ENCODE peak calls at places on chromosomes 6 and 20, in nine cellular contexts. One of them, this sample, is unnamed.

GRCh38 chr20:62351469-62352401 is 15.4 kb downstream of the LAMA5 start:
- DNase-seq in hypothalamus: no peak
- DNase-seq in mucosa of gallbladder: no peak
- DNase-seq in astrocyte of the spinal cord: no peak
- DNase-seq in stimulated activated CD4-positive, alpha-beta T cell treated with anti-CD3 and anti-CD28 coated beads, TNF-alpha, amount 100 ng/mL, for 4 hours: no peak
- DNase-seq in stimulated activated CD8-positive, alpha-beta memory T cell treated with anti-CD3 and anti-CD28 coated beads, Interleukin-15, amount 100 ng/mL, for 1 hour: no peak
- DNase-seq in mesothelial cell of epicardium: no peak
- DNase-seq in NCI-H1694 treated with DMSO at 0.1 percent for 48 hours: no peak
- DNase-seq in stimulated activated naive CD8-positive, alpha-beta T cell treated with anti-CD3 and anti-CD28 coated beads, Interleukin-15, Interleukin-2, amounts not matched to agents 100 U/mL and 50 U/mL, for 24 hours: no peak
- DNase-seq in this sample: peak

GRCh38 chr6:38799529-38800184 is 84.5 kb downstream of the DNAH8 start:
- DNase-seq in hypothalamus: no peak
- DNase-seq in mucosa of gallbladder: no peak
- DNase-seq in astrocyte of the spinal cord: no peak
- DNase-seq in stimulated activated CD4-positive, alpha-beta T cell treated with anti-CD3 and anti-CD28 coated beads, TNF-alpha, amount 100 ng/mL, for 4 hours: no peak
- DNase-seq in stimulated activated CD8-positive, alpha-beta memory T cell treated with anti-CD3 and anti-CD28 coated beads, Interleukin-15, amount 100 ng/mL, for 1 hour: no peak
- DNase-seq in mesothelial cell of epicardium: no peak
- DNase-seq in NCI-H1694 treated with DMSO at 0.1 percent for 48 hours: no peak
- DNase-seq in stimulated activated naive CD8-positive, alpha-beta T cell treated with anti-CD3 and anti-CD28 coated beads, Interleukin-15, Interleukin-2, amounts not matched to agents 100 U/mL and 50 U/mL, for 24 hours: no peak
- DNase-seq in this sample: no peak

GRCh38 chr20:37945034-37945660 is 42.2 kb downstream of the VSTM2L start:
- DNase-seq in hypothalamus: no peak
- DNase-seq in mucosa of gallbladder: no peak
- DNase-seq in astrocyte of the spinal cord: no peak
- DNase-seq in stimulated activated CD4-positive, alpha-beta T cell treated with anti-CD3 and anti-CD28 coated beads, TNF-alpha, amount 100 ng/mL, for 4 hours: no peak
- DNase-seq in stimulated activated CD8-positive, alpha-beta memory T cell treated with anti-CD3 and anti-CD28 coated beads, Interleukin-15, amount 100 ng/mL, for 1 hour: no peak
- DNase-seq in mesothelial cell of epicardium: no peak
- DNase-seq in NCI-H1694 treated with DMSO at 0.1 percent for 48 hours: no peak
- DNase-seq in stimulated activated naive CD8-positive, alpha-beta T cell treated with anti-CD3 and anti-CD28 coated beads, Interleukin-15, Interleukin-2, amounts not matched to agents 100 U/mL and 50 U/mL, for 24 hours: no peak
- DNase-seq in this sample: no peak

GRCh38 chr6:163565140-163565539 is 150.6 kb downstream of the QKI start:
- DNase-seq in hypothalamus: no peak
- DNase-seq in mucosa of gallbladder: no peak
- DNase-seq in astrocyte of the spinal cord: peak
- DNase-seq in stimulated activated CD4-positive, alpha-beta T cell treated with anti-CD3 and anti-CD28 coated beads, TNF-alpha, amount 100 ng/mL, for 4 hours: no peak
- DNase-seq in stimulated activated CD8-positive, alpha-beta memory T cell treated with anti-CD3 and anti-CD28 coated beads, Interleukin-15, amount 100 ng/mL, for 1 hour: no peak
- DNase-seq in mesothelial cell of epicardium: no peak
- DNase-seq in NCI-H1694 treated with DMSO at 0.1 percent for 48 hours: no peak
- DNase-seq in stimulated activated naive CD8-positive, alpha-beta T cell treated with anti-CD3 and anti-CD28 coated beads, Interleukin-15, Interleukin-2, amounts not matched to agents 100 U/mL and 50 U/mL, for 24 hours: no peak
- DNase-seq in this sample: no peak

GRCh38 chr6:42387336-42387735 is 64.4 kb downstream of the TRERF1 start:
- DNase-seq in hypothalamus: no peak
- DNase-seq in mucosa of gallbladder: no peak
- DNase-seq in astrocyte of the spinal cord: no peak
- DNase-seq in stimulated activated CD4-positive, alpha-beta T cell treated with anti-CD3 and anti-CD28 coated beads, TNF-alpha, amount 100 ng/mL, for 4 hours: no peak
- DNase-seq in stimulated activated CD8-positive, alpha-beta memory T cell treated with anti-CD3 and anti-CD28 coated beads, Interleukin-15, amount 100 ng/mL, for 1 hour: no peak
- DNase-seq in mesothelial cell of epicardium: no peak
- DNase-seq in NCI-H1694 treated with DMSO at 0.1 percent for 48 hours: no peak
- DNase-seq in stimulated activated naive CD8-positive, alpha-beta T cell treated with anti-CD3 and anti-CD28 coated beads, Interleukin-15, Interleukin-2, amounts not matched to agents 100 U/mL and 50 U/mL, for 24 hours: no peak
- DNase-seq in this sample: no peak

GRCh38 chr6:75217203-75217602 is 11.3 kb upstream of the COL12A1 start:
- DNase-seq in hypothalamus: no peak
- DNase-seq in mucosa of gallbladder: no peak
- DNase-seq in astrocyte of the spinal cord: peak
- DNase-seq in stimulated activated CD4-positive, alpha-beta T cell treated with anti-CD3 and anti-CD28 coated beads, TNF-alpha, amount 100 ng/mL, for 4 hours: no peak
- DNase-seq in stimulated activated CD8-positive, alpha-beta memory T cell treated with anti-CD3 and anti-CD28 coated beads, Interleukin-15, amount 100 ng/mL, for 1 hour: no peak
- DNase-seq in mesothelial cell of epicardium: no peak
- DNase-seq in NCI-H1694 treated with DMSO at 0.1 percent for 48 hours: no peak
- DNase-seq in stimulated activated naive CD8-positive, alpha-beta T cell treated with anti-CD3 and anti-CD28 coated beads, Interleukin-15, Interleukin-2, amounts not matched to agents 100 U/mL and 50 U/mL, for 24 hours: no peak
- DNase-seq in this sample: no peak

GRCh38 chr6:148573922-148574321 is 172.9 kb upstream of the UST start:
- DNase-seq in hypothalamus: no peak
- DNase-seq in mucosa of gallbladder: no peak
- DNase-seq in astrocyte of the spinal cord: no peak
- DNase-seq in stimulated activated CD4-positive, alpha-beta T cell treated with anti-CD3 and anti-CD28 coated beads, TNF-alpha, amount 100 ng/mL, for 4 hours: no peak
- DNase-seq in stimulated activated CD8-positive, alpha-beta memory T cell treated with anti-CD3 and anti-CD28 coated beads, Interleukin-15, amount 100 ng/mL, for 1 hour: no peak
- DNase-seq in mesothelial cell of epicardium: no peak
- DNase-seq in NCI-H1694 treated with DMSO at 0.1 percent for 48 hours: no peak
- DNase-seq in stimulated activated naive CD8-positive, alpha-beta T cell treated with anti-CD3 and anti-CD28 coated beads, Interleukin-15, Interleukin-2, amounts not matched to agents 100 U/mL and 50 U/mL, for 24 hours: no peak
- DNase-seq in this sample: no peak

GRCh38 chr6:170087946-170088348 is 202.9 kb downstream of the DLL1 start:
- DNase-seq in hypothalamus: no peak
- DNase-seq in mucosa of gallbladder: no peak
- DNase-seq in astrocyte of the spinal cord: no peak
- DNase-seq in stimulated activated CD4-positive, alpha-beta T cell treated with anti-CD3 and anti-CD28 coated beads, TNF-alpha, amount 100 ng/mL, for 4 hours: no peak
- DNase-seq in stimulated activated CD8-positive, alpha-beta memory T cell treated with anti-CD3 and anti-CD28 coated beads, Interleukin-15, amount 100 ng/mL, for 1 hour: no peak
- DNase-seq in mesothelial cell of epicardium: peak
- DNase-seq in NCI-H1694 treated with DMSO at 0.1 percent for 48 hours: no peak
- DNase-seq in stimulated activated naive CD8-positive, alpha-beta T cell treated with anti-CD3 and anti-CD28 coated beads, Interleukin-15, Interleukin-2, amounts not matched to agents 100 U/mL and 50 U/mL, for 24 hours: peak
- DNase-seq in this sample: peak

GRCh38 chr6:47362857-47363461 is 53.3 kb upstream of the TNFRSF21 start:
- DNase-seq in hypothalamus: no peak
- DNase-seq in mucosa of gallbladder: peak
- DNase-seq in astrocyte of the spinal cord: no peak
- DNase-seq in stimulated activated CD4-positive, alpha-beta T cell treated with anti-CD3 and anti-CD28 coated beads, TNF-alpha, amount 100 ng/mL, for 4 hours: no peak
- DNase-seq in stimulated activated CD8-positive, alpha-beta memory T cell treated with anti-CD3 and anti-CD28 coated beads, Interleukin-15, amount 100 ng/mL, for 1 hour: no peak
- DNase-seq in mesothelial cell of epicardium: no peak
- DNase-seq in NCI-H1694 treated with DMSO at 0.1 percent for 48 hours: no peak
- DNase-seq in stimulated activated naive CD8-positive, alpha-beta T cell treated with anti-CD3 and anti-CD28 coated beads, Interleukin-15, Interleukin-2, amounts not matched to agents 100 U/mL and 50 U/mL, for 24 hours: no peak
- DNase-seq in this sample: no peak

GRCh38 chr6:131948221-131948661 is 2.9 kb downstream of the CCN2 start:
- DNase-seq in hypothalamus: no peak
- DNase-seq in mucosa of gallbladder: no peak
- DNase-seq in astrocyte of the spinal cord: peak
- DNase-seq in stimulated activated CD4-positive, alpha-beta T cell treated with anti-CD3 and anti-CD28 coated beads, TNF-alpha, amount 100 ng/mL, for 4 hours: no peak
- DNase-seq in stimulated activated CD8-positive, alpha-beta memory T cell treated with anti-CD3 and anti-CD28 coated beads, Interleukin-15, amount 100 ng/mL, for 1 hour: no peak
- DNase-seq in mesothelial cell of epicardium: no peak
- DNase-seq in NCI-H1694 treated with DMSO at 0.1 percent for 48 hours: no peak
- DNase-seq in stimulated activated naive CD8-positive, alpha-beta T cell treated with anti-CD3 and anti-CD28 coated beads, Interleukin-15, Interleukin-2, amounts not matched to agents 100 U/mL and 50 U/mL, for 24 hours: no peak
- DNase-seq in this sample: no peak

GRCh38 chr6:158910484-158911075 is 89.4 kb downstream of the RSPH3 start:
- DNase-seq in hypothalamus: no peak
- DNase-seq in mucosa of gallbladder: peak
- DNase-seq in astrocyte of the spinal cord: peak
- DNase-seq in stimulated activated CD4-positive, alpha-beta T cell treated with anti-CD3 and anti-CD28 coated beads, TNF-alpha, amount 100 ng/mL, for 4 hours: no peak
- DNase-seq in stimulated activated CD8-positive, alpha-beta memory T cell treated with anti-CD3 and anti-CD28 coated beads, Interleukin-15, amount 100 ng/mL, for 1 hour: no peak
- DNase-seq in mesothelial cell of epicardium: peak
- DNase-seq in NCI-H1694 treated with DMSO at 0.1 percent for 48 hours: no peak
- DNase-seq in stimulated activated naive CD8-positive, alpha-beta T cell treated with anti-CD3 and anti-CD28 coated beads, Interleukin-15, Interleukin-2, amounts not matched to agents 100 U/mL and 50 U/mL, for 24 hours: no peak
- DNase-seq in this sample: no peak

GRCh38 chr6:8659404-8660189 is 224.3 kb upstream of the SLC35B3 start:
- DNase-seq in hypothalamus: no peak
- DNase-seq in mucosa of gallbladder: no peak
- DNase-seq in astrocyte of the spinal cord: no peak
- DNase-seq in stimulated activated CD4-positive, alpha-beta T cell treated with anti-CD3 and anti-CD28 coated beads, TNF-alpha, amount 100 ng/mL, for 4 hours: no peak
- DNase-seq in stimulated activated CD8-positive, alpha-beta memory T cell treated with anti-CD3 and anti-CD28 coated beads, Interleukin-15, amount 100 ng/mL, for 1 hour: no peak
- DNase-seq in mesothelial cell of epicardium: no peak
- DNase-seq in NCI-H1694 treated with DMSO at 0.1 percent for 48 hours: no peak
- DNase-seq in stimulated activated naive CD8-positive, alpha-beta T cell treated with anti-CD3 and anti-CD28 coated beads, Interleukin-15, Interleukin-2, amounts not matched to agents 100 U/mL and 50 U/mL, for 24 hours: no peak
- DNase-seq in this sample: no peak

GRCh38 chr6:107712523-107713213 is 111.4 kb downstream of the SCML4 start:
- DNase-seq in hypothalamus: no peak
- DNase-seq in mucosa of gallbladder: no peak
- DNase-seq in astrocyte of the spinal cord: peak
- DNase-seq in stimulated activated CD4-positive, alpha-beta T cell treated with anti-CD3 and anti-CD28 coated beads, TNF-alpha, amount 100 ng/mL, for 4 hours: no peak
- DNase-seq in stimulated activated CD8-positive, alpha-beta memory T cell treated with anti-CD3 and anti-CD28 coated beads, Interleukin-15, amount 100 ng/mL, for 1 hour: no peak
- DNase-seq in mesothelial cell of epicardium: no peak
- DNase-seq in NCI-H1694 treated with DMSO at 0.1 percent for 48 hours: no peak
- DNase-seq in stimulated activated naive CD8-positive, alpha-beta T cell treated with anti-CD3 and anti-CD28 coated beads, Interleukin-15, Interleukin-2, amounts not matched to agents 100 U/mL and 50 U/mL, for 24 hours: no peak
- DNase-seq in this sample: no peak

GRCh38 chr6:13455604-13456003 is 31.8 kb downstream of the GFOD1 start:
- DNase-seq in hypothalamus: peak
- DNase-seq in mucosa of gallbladder: no peak
- DNase-seq in astrocyte of the spinal cord: no peak
- DNase-seq in stimulated activated CD4-positive, alpha-beta T cell treated with anti-CD3 and anti-CD28 coated beads, TNF-alpha, amount 100 ng/mL, for 4 hours: no peak
- DNase-seq in stimulated activated CD8-positive, alpha-beta memory T cell treated with anti-CD3 and anti-CD28 coated beads, Interleukin-15, amount 100 ng/mL, for 1 hour: no peak
- DNase-seq in mesothelial cell of epicardium: no peak
- DNase-seq in NCI-H1694 treated with DMSO at 0.1 percent for 48 hours: no peak
- DNase-seq in stimulated activated naive CD8-positive, alpha-beta T cell treated with anti-CD3 and anti-CD28 coated beads, Interleukin-15, Interleukin-2, amounts not matched to agents 100 U/mL and 50 U/mL, for 24 hours: peak
- DNase-seq in this sample: no peak

GRCh38 chr20:44704551-44704971 is 10.6 kb upstream of the CCN5 start:
- DNase-seq in hypothalamus: no peak
- DNase-seq in mucosa of gallbladder: no peak
- DNase-seq in astrocyte of the spinal cord: peak
- DNase-seq in stimulated activated CD4-positive, alpha-beta T cell treated with anti-CD3 and anti-CD28 coated beads, TNF-alpha, amount 100 ng/mL, for 4 hours: no peak
- DNase-seq in stimulated activated CD8-positive, alpha-beta memory T cell treated with anti-CD3 and anti-CD28 coated beads, Interleukin-15, amount 100 ng/mL, for 1 hour: no peak
- DNase-seq in mesothelial cell of epicardium: no peak
- DNase-seq in NCI-H1694 treated with DMSO at 0.1 percent for 48 hours: no peak
- DNase-seq in stimulated activated naive CD8-positive, alpha-beta T cell treated with anti-CD3 and anti-CD28 coated beads, Interleukin-15, Interleukin-2, amounts not matched to agents 100 U/mL and 50 U/mL, for 24 hours: no peak
- DNase-seq in this sample: peak

GRCh38 chr6:151389640-151390275 is 1.6 kb downstream of the ZBTB2 start:
- DNase-seq in hypothalamus: peak
- DNase-seq in mucosa of gallbladder: peak
- DNase-seq in astrocyte of the spinal cord: peak
- DNase-seq in stimulated activated CD4-positive, alpha-beta T cell treated with anti-CD3 and anti-CD28 coated beads, TNF-alpha, amount 100 ng/mL, for 4 hours: no peak
- DNase-seq in stimulated activated CD8-positive, alpha-beta memory T cell treated with anti-CD3 and anti-CD28 coated beads, Interleukin-15, amount 100 ng/mL, for 1 hour: no peak
- DNase-seq in mesothelial cell of epicardium: no peak
- DNase-seq in NCI-H1694 treated with DMSO at 0.1 percent for 48 hours: peak
- DNase-seq in stimulated activated naive CD8-positive, alpha-beta T cell treated with anti-CD3 and anti-CD28 coated beads, Interleukin-15, Interleukin-2, amounts not matched to agents 100 U/mL and 50 U/mL, for 24 hours: no peak
- DNase-seq in this sample: peak

GRCh38 chr6:44386364-44386928 is 1.1 kb upstream of the CDC5L start:
- DNase-seq in hypothalamus: no peak
- DNase-seq in mucosa of gallbladder: no peak
- DNase-seq in astrocyte of the spinal cord: no peak
- DNase-seq in stimulated activated CD4-positive, alpha-beta T cell treated with anti-CD3 and anti-CD28 coated beads, TNF-alpha, amount 100 ng/mL, for 4 hours: no peak
- DNase-seq in stimulated activated CD8-positive, alpha-beta memory T cell treated with anti-CD3 and anti-CD28 coated beads, Interleukin-15, amount 100 ng/mL, for 1 hour: no peak
- DNase-seq in mesothelial cell of epicardium: no peak
- DNase-seq in NCI-H1694 treated with DMSO at 0.1 percent for 48 hours: no peak
- DNase-seq in stimulated activated naive CD8-positive, alpha-beta T cell treated with anti-CD3 and anti-CD28 coated beads, Interleukin-15, Interleukin-2, amounts not matched to agents 100 U/mL and 50 U/mL, for 24 hours: no peak
- DNase-seq in this sample: no peak

GRCh38 chr20:35333606-35334005 is 41.4 kb upstream of the FAM83C start:
- DNase-seq in hypothalamus: no peak
- DNase-seq in mucosa of gallbladder: no peak
- DNase-seq in astrocyte of the spinal cord: no peak
- DNase-seq in stimulated activated CD4-positive, alpha-beta T cell treated with anti-CD3 and anti-CD28 coated beads, TNF-alpha, amount 100 ng/mL, for 4 hours: no peak
- DNase-seq in stimulated activated CD8-positive, alpha-beta memory T cell treated with anti-CD3 and anti-CD28 coated beads, Interleukin-15, amount 100 ng/mL, for 1 hour: no peak
- DNase-seq in mesothelial cell of epicardium: no peak
- DNase-seq in NCI-H1694 treated with DMSO at 0.1 percent for 48 hours: peak
- DNase-seq in stimulated activated naive CD8-positive, alpha-beta T cell treated with anti-CD3 and anti-CD28 coated beads, Interleukin-15, Interleukin-2, amounts not matched to agents 100 U/mL and 50 U/mL, for 24 hours: no peak
- DNase-seq in this sample: no peak

GRCh38 chr20:47688385-47689381 is 96.6 kb downstream of the SULF2 start:
- DNase-seq in hypothalamus: no peak
- DNase-seq in mucosa of gallbladder: no peak
- DNase-seq in astrocyte of the spinal cord: peak
- DNase-seq in stimulated activated CD4-positive, alpha-beta T cell treated with anti-CD3 and anti-CD28 coated beads, TNF-alpha, amount 100 ng/mL, for 4 hours: no peak
- DNase-seq in stimulated activated CD8-positive, alpha-beta memory T cell treated with anti-CD3 and anti-CD28 coated beads, Interleukin-15, amount 100 ng/mL, for 1 hour: no peak
- DNase-seq in mesothelial cell of epicardium: no peak
- DNase-seq in NCI-H1694 treated with DMSO at 0.1 percent for 48 hours: no peak
- DNase-seq in stimulated activated naive CD8-positive, alpha-beta T cell treated with anti-CD3 and anti-CD28 coated beads, Interleukin-15, Interleukin-2, amounts not matched to agents 100 U/mL and 50 U/mL, for 24 hours: no peak
- DNase-seq in this sample: no peak

GRCh38 chr6:166556871-166557322 is 29.6 kb downstream of the RAMACL start:
- DNase-seq in hypothalamus: peak
- DNase-seq in mucosa of gallbladder: peak
- DNase-seq in astrocyte of the spinal cord: peak
- DNase-seq in stimulated activated CD4-positive, alpha-beta T cell treated with anti-CD3 and anti-CD28 coated beads, TNF-alpha, amount 100 ng/mL, for 4 hours: no peak
- DNase-seq in stimulated activated CD8-positive, alpha-beta memory T cell treated with anti-CD3 and anti-CD28 coated beads, Interleukin-15, amount 100 ng/mL, for 1 hour: no peak
- DNase-seq in mesothelial cell of epicardium: no peak
- DNase-seq in NCI-H1694 treated with DMSO at 0.1 percent for 48 hours: no peak
- DNase-seq in stimulated activated naive CD8-positive, alpha-beta T cell treated with anti-CD3 and anti-CD28 coated beads, Interleukin-15, Interleukin-2, amounts not matched to agents 100 U/mL and 50 U/mL, for 24 hours: no peak
- DNase-seq in this sample: peak

GRCh38 chr6:16331328-16332174 is 93.2 kb downstream of the GMPR start:
- DNase-seq in hypothalamus: peak
- DNase-seq in mucosa of gallbladder: peak
- DNase-seq in astrocyte of the spinal cord: peak
- DNase-seq in stimulated activated CD4-positive, alpha-beta T cell treated with anti-CD3 and anti-CD28 coated beads, TNF-alpha, amount 100 ng/mL, for 4 hours: peak
- DNase-seq in stimulated activated CD8-positive, alpha-beta memory T cell treated with anti-CD3 and anti-CD28 coated beads, Interleukin-15, amount 100 ng/mL, for 1 hour: peak
- DNase-seq in mesothelial cell of epicardium: peak
- DNase-seq in NCI-H1694 treated with DMSO at 0.1 percent for 48 hours: peak
- DNase-seq in stimulated activated naive CD8-positive, alpha-beta T cell treated with anti-CD3 and anti-CD28 coated beads, Interleukin-15, Interleukin-2, amounts not matched to agents 100 U/mL and 50 U/mL, for 24 hours: peak
- DNase-seq in this sample: peak

GRCh38 chr6:30556006-30556713 is at the start of gene GNL1:
- DNase-seq in hypothalamus: peak
- DNase-seq in mucosa of gallbladder: peak
- DNase-seq in astrocyte of the spinal cord: peak
- DNase-seq in stimulated activated CD4-positive, alpha-beta T cell treated with anti-CD3 and anti-CD28 coated beads, TNF-alpha, amount 100 ng/mL, for 4 hours: peak
- DNase-seq in stimulated activated CD8-positive, alpha-beta memory T cell treated with anti-CD3 and anti-CD28 coated beads, Interleukin-15, amount 100 ng/mL, for 1 hour: peak
- DNase-seq in mesothelial cell of epicardium: peak
- DNase-seq in NCI-H1694 treated with DMSO at 0.1 percent for 48 hours: peak
- DNase-seq in stimulated activated naive CD8-positive, alpha-beta T cell treated with anti-CD3 and anti-CD28 coated beads, Interleukin-15, Interleukin-2, amounts not matched to agents 100 U/mL and 50 U/mL, for 24 hours: peak
- DNase-seq in this sample: peak

GRCh38 chr20:35823147-35823546 is 51.3 kb downstream of the PHF20 start:
- DNase-seq in hypothalamus: no peak
- DNase-seq in mucosa of gallbladder: no peak
- DNase-seq in astrocyte of the spinal cord: no peak
- DNase-seq in stimulated activated CD4-positive, alpha-beta T cell treated with anti-CD3 and anti-CD28 coated beads, TNF-alpha, amount 100 ng/mL, for 4 hours: no peak
- DNase-seq in stimulated activated CD8-positive, alpha-beta memory T cell treated with anti-CD3 and anti-CD28 coated beads, Interleukin-15, amount 100 ng/mL, for 1 hour: no peak
- DNase-seq in mesothelial cell of epicardium: no peak
- DNase-seq in NCI-H1694 treated with DMSO at 0.1 percent for 48 hours: no peak
- DNase-seq in stimulated activated naive CD8-positive, alpha-beta T cell treated with anti-CD3 and anti-CD28 coated beads, Interleukin-15, Interleukin-2, amounts not matched to agents 100 U/mL and 50 U/mL, for 24 hours: no peak
- DNase-seq in this sample: no peak

GRCh38 chr20:19560876-19561480 is 197.1 kb upstream of the RIN2 start:
- DNase-seq in hypothalamus: no peak
- DNase-seq in mucosa of gallbladder: no peak
- DNase-seq in astrocyte of the spinal cord: no peak
- DNase-seq in stimulated activated CD4-positive, alpha-beta T cell treated with anti-CD3 and anti-CD28 coated beads, TNF-alpha, amount 100 ng/mL, for 4 hours: no peak
- DNase-seq in stimulated activated CD8-positive, alpha-beta memory T cell treated with anti-CD3 and anti-CD28 coated beads, Interleukin-15, amount 100 ng/mL, for 1 hour: no peak
- DNase-seq in mesothelial cell of epicardium: no peak
- DNase-seq in NCI-H1694 treated with DMSO at 0.1 percent for 48 hours: no peak
- DNase-seq in stimulated activated naive CD8-positive, alpha-beta T cell treated with anti-CD3 and anti-CD28 coated beads, Interleukin-15, Interleukin-2, amounts not matched to agents 100 U/mL and 50 U/mL, for 24 hours: no peak
- DNase-seq in this sample: no peak

GRCh38 chr6:86581833-86582232 is 355.5 kb upstream of the HTR1E start:
- DNase-seq in hypothalamus: no peak
- DNase-seq in mucosa of gallbladder: no peak
- DNase-seq in astrocyte of the spinal cord: no peak
- DNase-seq in stimulated activated CD4-positive, alpha-beta T cell treated with anti-CD3 and anti-CD28 coated beads, TNF-alpha, amount 100 ng/mL, for 4 hours: no peak
- DNase-seq in stimulated activated CD8-positive, alpha-beta memory T cell treated with anti-CD3 and anti-CD28 coated beads, Interleukin-15, amount 100 ng/mL, for 1 hour: no peak
- DNase-seq in mesothelial cell of epicardium: no peak
- DNase-seq in NCI-H1694 treated with DMSO at 0.1 percent for 48 hours: no peak
- DNase-seq in stimulated activated naive CD8-positive, alpha-beta T cell treated with anti-CD3 and anti-CD28 coated beads, Interleukin-15, Interleukin-2, amounts not matched to agents 100 U/mL and 50 U/mL, for 24 hours: no peak
- DNase-seq in this sample: no peak

GRCh38 chr20:47353697-47354387 is 2.7 kb downstream of the ZMYND8 start:
- DNase-seq in hypothalamus: no peak
- DNase-seq in mucosa of gallbladder: no peak
- DNase-seq in astrocyte of the spinal cord: peak
- DNase-seq in stimulated activated CD4-positive, alpha-beta T cell treated with anti-CD3 and anti-CD28 coated beads, TNF-alpha, amount 100 ng/mL, for 4 hours: no peak
- DNase-seq in stimulated activated CD8-positive, alpha-beta memory T cell treated with anti-CD3 and anti-CD28 coated beads, Interleukin-15, amount 100 ng/mL, for 1 hour: no peak
- DNase-seq in mesothelial cell of epicardium: no peak
- DNase-seq in NCI-H1694 treated with DMSO at 0.1 percent for 48 hours: no peak
- DNase-seq in stimulated activated naive CD8-positive, alpha-beta T cell treated with anti-CD3 and anti-CD28 coated beads, Interleukin-15, Interleukin-2, amounts not matched to agents 100 U/mL and 50 U/mL, for 24 hours: no peak
- DNase-seq in this sample: no peak

GRCh38 chr20:64001607-64002011 is 20.7 kb downstream of the PRPF6 start:
- DNase-seq in hypothalamus: no peak
- DNase-seq in mucosa of gallbladder: no peak
- DNase-seq in astrocyte of the spinal cord: peak
- DNase-seq in stimulated activated CD4-positive, alpha-beta T cell treated with anti-CD3 and anti-CD28 coated beads, TNF-alpha, amount 100 ng/mL, for 4 hours: no peak
- DNase-seq in stimulated activated CD8-positive, alpha-beta memory T cell treated with anti-CD3 and anti-CD28 coated beads, Interleukin-15, amount 100 ng/mL, for 1 hour: no peak
- DNase-seq in mesothelial cell of epicardium: no peak
- DNase-seq in NCI-H1694 treated with DMSO at 0.1 percent for 48 hours: peak
- DNase-seq in stimulated activated naive CD8-positive, alpha-beta T cell treated with anti-CD3 and anti-CD28 coated beads, Interleukin-15, Interleukin-2, amounts not matched to agents 100 U/mL and 50 U/mL, for 24 hours: no peak
- DNase-seq in this sample: no peak

GRCh38 chr20:62666736-62667529 is 24.6 kb downstream of the SLCO4A1 start:
- DNase-seq in hypothalamus: peak
- DNase-seq in mucosa of gallbladder: peak
- DNase-seq in astrocyte of the spinal cord: no peak
- DNase-seq in stimulated activated CD4-positive, alpha-beta T cell treated with anti-CD3 and anti-CD28 coated beads, TNF-alpha, amount 100 ng/mL, for 4 hours: no peak
- DNase-seq in stimulated activated CD8-positive, alpha-beta memory T cell treated with anti-CD3 and anti-CD28 coated beads, Interleukin-15, amount 100 ng/mL, for 1 hour: no peak
- DNase-seq in mesothelial cell of epicardium: no peak
- DNase-seq in NCI-H1694 treated with DMSO at 0.1 percent for 48 hours: no peak
- DNase-seq in stimulated activated naive CD8-positive, alpha-beta T cell treated with anti-CD3 and anti-CD28 coated beads, Interleukin-15, Interleukin-2, amounts not matched to agents 100 U/mL and 50 U/mL, for 24 hours: no peak
- DNase-seq in this sample: peak

GRCh38 chr6:22036267-22036666 is 260.6 kb downstream of the PRL start:
- DNase-seq in hypothalamus: no peak
- DNase-seq in mucosa of gallbladder: no peak
- DNase-seq in astrocyte of the spinal cord: peak
- DNase-seq in stimulated activated CD4-positive, alpha-beta T cell treated with anti-CD3 and anti-CD28 coated beads, TNF-alpha, amount 100 ng/mL, for 4 hours: no peak
- DNase-seq in stimulated activated CD8-positive, alpha-beta memory T cell treated with anti-CD3 and anti-CD28 coated beads, Interleukin-15, amount 100 ng/mL, for 1 hour: no peak
- DNase-seq in mesothelial cell of epicardium: no peak
- DNase-seq in NCI-H1694 treated with DMSO at 0.1 percent for 48 hours: no peak
- DNase-seq in stimulated activated naive CD8-positive, alpha-beta T cell treated with anti-CD3 and anti-CD28 coated beads, Interleukin-15, Interleukin-2, amounts not matched to agents 100 U/mL and 50 U/mL, for 24 hours: no peak
- DNase-seq in this sample: no peak